ENCODE peak calls at places on chromosomes 6 and 20, in five cellular contexts. Y is neuronal stem cell, T is K562, O is neural progenitor cell, L is upper lobe of right lung. S is an unnamed sample. For H3K36me3 and H3K4me1, the result is how much of the 10 kb centered on the place peaks cover.

GRCh38 chr6:163793584-163793983 is 379.1 kb downstream of the QKI start:
- DNase-seq in T (no peak), O (no peak), L (no peak), Y (no peak), S (peak)

GRCh38 chr6:111899531-111899930 is 26.3 kb upstream of the FYN start:
- DNase-seq in T (no peak), L (no peak), Y (no peak), O (no peak), S (no peak)

GRCh38 chr20:4962257-4962855 is 39.0 kb downstream of the SLC23A2 start:
- DNase-seq in T (no peak), O (no peak), Y (no peak), L (no peak), S (no peak)

GRCh38 chr6:131916847-131917246 is 34.3 kb downstream of the CCN2 start:
- DNase-seq in T (no peak), O (no peak), Y (no peak), L (no peak), S (no peak)

GRCh38 chr6:140058846-140059245 is 684.4 kb upstream of the CITED2 start:
- DNase-seq in Y (no peak), O (no peak), T (no peak), L (no peak), S (no peak)

GRCh38 chr6:122833229-122833556 is 44.1 kb downstream of the SMPDL3A start:
- DNase-seq in T (no peak), Y (peak), O (peak), L (no peak), S (no peak)

GRCh38 chr6:110054664-110055386 is 76.7 kb downstream of the GPR6 start:
- DNase-seq in L (no peak), Y (no peak), O (no peak), T (no peak), S (no peak)

GRCh38 chr6:157143885-157144795 is 179.2 kb downstream of the TMEM242 start:
- DNase-seq in L (no peak), T (no peak), Y (no peak), O (peak), S (no peak)

GRCh38 chr6:41727705-41728072 is 7.7 kb downstream of the TFEB start:
- DNase-seq in O (no peak), L (no peak), Y (no peak), T (no peak), S (no peak)

GRCh38 chr6:41729624-41730023 is 5.8 kb downstream of the TFEB start:
- DNase-seq in Y (no peak), O (no peak), T (no peak), L (peak), S (no peak)

GRCh38 chr6:41728073-41728936 is 7.1 kb downstream of the TFEB start:
- DNase-seq in L (no peak), T (no peak), Y (no peak), O (no peak), S (no peak)

GRCh38 chr6:41730531-41731436 is 4.6 kb downstream of the TFEB start:
- DNase-seq in O (no peak), L (peak), T (no peak), Y (no peak), S (no peak)

DNA sequence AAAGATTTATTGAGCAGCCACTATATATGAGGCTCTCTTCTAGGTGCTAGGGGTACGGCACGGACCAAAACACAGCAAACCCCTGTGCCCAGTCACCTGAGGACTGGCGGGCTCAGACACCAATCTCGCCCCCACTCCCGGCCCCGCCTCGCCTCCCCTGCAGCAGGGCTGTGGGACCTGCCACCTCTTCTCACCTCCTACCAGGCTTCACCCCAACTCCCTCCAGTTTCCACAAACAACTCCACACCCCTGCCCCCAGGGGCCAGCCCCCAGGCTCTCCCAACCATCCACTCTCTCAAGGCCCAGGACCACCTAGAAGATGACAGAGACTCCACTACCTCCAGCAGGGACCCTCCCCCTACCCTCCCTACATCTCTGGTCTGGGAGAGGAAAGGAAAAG is 6.5 kb downstream of the TFEB start:
- DNase-seq in Y (no peak), T (no peak), O (no peak), L (peak), S (no peak)
- H3K4me3 ChIP-seq in Y (no peak), T (no peak), O (no peak), L (no peak), S (no peak)

GRCh38 chr6:71197267-71197666 is 91.3 kb upstream of the OGFRL1 start:
- DNase-seq in L (no peak), T (no peak), Y (no peak), O (no peak), S (no peak)

GRCh38 chr6:71198908-71199307 is 89.7 kb upstream of the OGFRL1 start:
- DNase-seq in Y (no peak), L (no peak), O (no peak), T (no peak), S (no peak)

GRCh38 chr6:71199796-71200195 is 88.8 kb upstream of the OGFRL1 start:
- DNase-seq in L (no peak), O (no peak), T (no peak), Y (no peak), S (peak)

GRCh38 chr6:71194730-71195129 is 93.9 kb upstream of the OGFRL1 start:
- DNase-seq in O (no peak), Y (no peak), L (no peak), T (no peak), S (no peak)

GRCh38 chr6:71197770-71198169 is 90.8 kb upstream of the OGFRL1 start:
- DNase-seq in T (no peak), O (no peak), Y (no peak), L (no peak), S (no peak)
- H3K36me3 ChIP-seq in T (under half), O (under half), Y (under half), L (under half), S (under half)

DNA sequence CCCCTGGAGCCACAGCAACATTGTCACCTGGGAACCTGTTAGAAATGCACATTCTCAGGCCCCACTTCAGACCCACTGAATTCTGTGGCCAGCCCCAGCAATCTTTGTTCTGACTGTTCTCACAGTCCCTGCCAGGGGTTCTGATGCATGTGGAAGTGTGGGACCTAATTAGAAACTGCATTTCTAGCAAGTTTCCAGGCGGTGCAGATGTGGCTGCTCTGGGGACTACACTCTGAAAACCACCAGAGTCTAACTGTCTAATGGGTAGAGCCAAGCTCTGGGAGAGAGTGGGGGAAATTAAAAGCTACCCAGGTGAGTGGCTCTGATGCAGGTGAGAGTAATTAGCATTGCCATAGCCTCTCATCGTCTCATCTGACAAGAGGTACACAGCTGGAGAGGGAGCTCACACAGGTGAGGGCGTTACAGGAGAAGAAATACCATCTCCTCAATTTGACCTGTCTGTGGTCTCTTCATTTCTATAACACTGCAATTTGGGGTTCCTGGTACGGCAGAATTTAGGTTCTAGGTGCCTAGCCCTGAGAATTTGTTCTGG is 66.0 kb downstream of the SNX5 start:
- DNase-seq in O (no peak), L (no peak), Y (no peak), T (no peak), S (no peak)
- H3K4me1 ChIP-seq in O (under half), L (under half), Y (under half), T (under half), S (under half)

GRCh38 chr6:100446922-100447899 is 17.5 kb downstream of the SIM1 start:
- DNase-seq in T (no peak), O (peak), L (no peak), Y (peak), S (no peak)
- H3K4me3 ChIP-seq in T (no peak), O (peak), L (no peak), Y (no peak), S (no peak)

GRCh38 chr20:24970030-24970553 is 21.0 kb downstream of the CST7 start:
- DNase-seq in T (no peak), Y (no peak), L (no peak), O (no peak), S (no peak)

GRCh38 chr20:24969203-24970029 is 20.3 kb downstream of the CST7 start:
- DNase-seq in T (no peak), O (no peak), Y (no peak), L (peak), S (no peak)

GRCh38 chr20:24970743-24971142 is 21.7 kb downstream of the CST7 start:
- DNase-seq in T (no peak), O (no peak), L (peak), Y (no peak), S (no peak)

GRCh38 chr20:24966317-24967012 is 17.4 kb downstream of the CST7 start:
- DNase-seq in T (no peak), O (no peak), L (no peak), Y (no peak), S (no peak)

GRCh38 chr20:24968278-24968677 is 19.2 kb downstream of the CST7 start:
- DNase-seq in L (no peak), Y (no peak), O (no peak), T (no peak), S (no peak)
- H3K36me3 ChIP-seq in L (half or more), Y (under half), O (under half), T (under half), S (under half)

GRCh38 chr6:41713161-41713649 is 22.2 kb downstream of the TFEB start:
- DNase-seq in Y (no peak), T (no peak), L (peak), O (no peak), S (no peak)
- H3K4me1 ChIP-seq in Y (under half), T (under half), L (under half), O (under half), S (under half)

GRCh38 chr20:19760371-19760721 is 2.3 kb downstream of the RIN2 start:
- DNase-seq in T (no peak), L (no peak), O (no peak), Y (no peak), S (no peak)

GRCh38 chr20:19757973-19758887 is at the start of gene RIN2:
- DNase-seq in L (peak), T (peak), Y (peak), O (peak), S (peak)

GRCh38 chr20:19758888-19759331 is 852 bp downstream of the RIN2 start:
- DNase-seq in Y (peak), T (no peak), L (peak), O (peak), S (peak)

GRCh38 chr20:19756756-19757486 is 1.1 kb upstream of the RIN2 start:
- DNase-seq in Y (no peak), O (no peak), T (no peak), L (no peak), S (no peak)

GRCh38 chr20:19757487-19757972 is 528 bp upstream of the RIN2 start:
- DNase-seq in O (peak), T (no peak), Y (peak), L (peak), S (peak)
- H3K4me3 ChIP-seq in O (peak), T (no peak), Y (peak), L (peak), S (peak)

GRCh38 chr6:149969635-149970034 is 5.9 kb downstream of the ULBP1 start:
- DNase-seq in T (no peak), Y (no peak), O (no peak), L (no peak), S (no peak)
- H3K36me3 ChIP-seq in T (under half), Y (under half), O (under half), L (under half), S (half or more)

GRCh38 chr6:41940759-41941279 is 789 bp downstream of the CCND3 start:
- DNase-seq in O (peak), T (no peak), Y (no peak), L (peak), S (peak)
- H3K4me1 ChIP-seq in O (under half), T (under half), Y (under half), L (half or more), S (under half)

DNA sequence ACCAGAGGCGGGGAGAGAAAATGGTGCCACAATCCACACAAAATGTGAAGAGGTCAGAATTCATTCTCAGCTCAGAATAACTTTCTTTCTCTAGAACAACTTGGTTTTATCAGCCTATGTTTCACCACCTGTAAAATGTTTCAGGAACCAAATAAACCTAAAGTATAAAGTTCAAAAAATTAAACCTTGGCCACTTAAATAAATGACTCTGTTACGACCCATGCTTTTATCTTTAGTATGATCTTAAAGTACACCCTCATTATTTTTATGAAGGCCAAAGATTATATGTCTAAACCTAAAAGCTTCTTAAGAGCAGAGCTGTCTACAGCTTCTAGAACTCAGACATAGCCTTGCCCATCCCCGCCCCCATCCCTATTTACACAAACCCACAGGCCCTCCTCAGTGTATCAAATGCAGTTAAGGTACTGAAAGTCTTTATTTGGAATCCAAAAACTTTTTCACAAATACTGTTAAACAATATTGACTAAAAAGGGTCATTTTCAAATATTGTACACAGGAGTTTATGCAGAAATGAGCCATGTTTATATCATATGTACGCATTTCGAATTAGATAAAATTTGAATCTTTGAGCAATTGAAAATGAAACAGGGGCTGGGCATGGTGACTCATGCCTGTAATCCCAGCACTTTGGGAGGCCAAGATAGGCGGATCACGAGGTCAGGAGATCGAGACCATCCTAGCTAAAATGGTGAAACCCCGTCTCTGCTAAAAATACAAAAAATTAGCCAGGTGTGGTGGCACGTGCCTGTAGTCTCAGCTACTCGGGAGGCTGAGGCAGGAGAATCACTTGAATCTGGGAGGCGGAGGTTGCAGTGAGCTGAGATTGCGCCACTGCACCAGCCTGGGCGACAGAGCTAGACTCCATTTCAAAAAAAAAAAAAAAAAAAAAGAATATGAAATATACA is 5.7 kb upstream of the NHSL1 start:
- DNase-seq in T (no peak), O (no peak), L (no peak), Y (no peak), S (no peak)
- H3K4me3 ChIP-seq in T (no peak), O (no peak), L (no peak), Y (no peak), S (no peak)